ENCODE peak calls at places on chromosome 1, in four cellular contexts. Y is HCT116, N is gastrocnemius medialis, M is T-helper 9 cell. C is an unnamed sample.
A peak's percentile ranks its signal among the peaks of the same experiment; 100 is the strongest.

GRCh38 chr1:159121526-159121925 is 45.0 kb upstream of the AIM2 start:
- DNase-seq in Y (no peak), N (no peak), M (no peak), C (no peak)

GRCh38 chr1:205447457-205448415 is 8.1 kb downstream of the BLACAT1 start:
- DNase-seq in Y (no peak), N (no peak), M (no peak), C (no peak)

GRCh38 chr1:220409751-220410370 is 118.1 kb upstream of the MARK1 start:
- DNase-seq in Y (no peak), N (no peak), M (no peak), C (no peak)

GRCh38 chr1:9291914-9292360 is 757 bp upstream of the SPSB1 start:
- DNase-seq in Y (no peak), N (peak; percentile 52), M (no peak), C (peak; percentile 72)

GRCh38 chr1:15919316-15919715 is 56.6 kb downstream of the ZBTB17 start:
- DNase-seq in Y (no peak), N (no peak), M (no peak), C (no peak)

GRCh38 chr1:2132222-2133038 is 62.1 kb downstream of the FAAP20 start:
- DNase-seq in Y (no peak), N (no peak), M (no peak), C (peak; percentile 43)

GRCh38 chr1:232127190-232127589 is 500.6 kb downstream of the DISC1 start:
- DNase-seq in Y (peak; percentile 29), N (no peak), M (no peak), C (no peak)

GRCh38 chr1:19044975-19045831 is 88.7 kb upstream of the IFFO2 start:
- DNase-seq in Y (no peak), N (no peak), M (no peak), C (no peak)

GRCh38 chr1:174815036-174815435 is 184.7 kb upstream of the CACYBP start:
- DNase-seq in Y (peak; percentile 89), N (no peak), M (no peak), C (no peak)

GRCh38 chr1:221718391-221719277 is 23.3 kb downstream of the DUSP10 start:
- DNase-seq in Y (no peak), N (no peak), M (no peak), C (no peak)

GRCh38 chr1:38918568-38918967 is 23.1 kb downstream of the RHBDL2 start:
- DNase-seq in Y (no peak), N (no peak), M (no peak), C (no peak)

GRCh38 chr1:59500970-59501742 is 204.3 kb downstream of the FGGY start:
- DNase-seq in Y (no peak), N (no peak), M (no peak), C (no peak)

GRCh38 chr1:16921391-16922185 is at the start of gene CROCC:
- DNase-seq in Y (no peak), N (no peak), M (peak; percentile 36), C (peak; percentile 22)

GRCh38 chr1:85001742-85002141 is 4.8 kb upstream of the MCOLN2 start:
- DNase-seq in Y (no peak), N (no peak), M (no peak), C (no peak)

GRCh38 chr1:180248731-180249681 is 18.9 kb downstream of the LHX4 start:
- DNase-seq in Y (no peak), N (no peak), M (no peak), C (peak; percentile 44)

C was measured in psoas muscle.